ENCODE peak calls at places on chromosomes 1 and 21, in seven cellular contexts. Y is ureter; N is stimulated activated CD4-positive, alpha-beta T cell treated with anti-CD3 and anti-CD28 coated beads, Interleukin-12 subunit alpha, Interleukin-12 subunit beta, amount 100 ng/mL, for 4 hours; M is Daoy; V is fibroblast of gingiva; T is endothelial cell; X is NCI-H1436. O is an unnamed sample.
A peak's percentile ranks its signal among the peaks of the same experiment; 100 is the strongest.

GRCh38 chr1:222240536-222241181 is 307.2 kb downstream of the HHIPL2 start:
- DNase-seq in N (no peak), T (no peak), M (peak; percentile 15), V (peak; percentile 15), Y (no peak), X (peak; percentile 13), O (no peak)

GRCh38 chr1:172581779-172582178 is 48.8 kb downstream of the SUCO start:
- DNase-seq in M (no peak), X (no peak), V (peak; percentile 28), N (no peak), T (no peak), Y (no peak), O (no peak)

GRCh38 chr1:63911049-63911448 is 137.2 kb downstream of the ROR1 start:
- DNase-seq in M (no peak), Y (no peak), T (no peak), N (no peak), V (no peak), X (no peak), O (no peak)

GRCh38 chr21:34986561-34987533 is 62.3 kb downstream of the RUNX1 start:
- DNase-seq in M (peak; percentile 94), N (peak; percentile 50), T (no peak), Y (no peak), X (no peak), V (peak; percentile 17), O (no peak)

GRCh38 chr1:34715139-34715538 is 39.7 kb upstream of the GJB5 start:
- DNase-seq in N (no peak), Y (no peak), X (no peak), V (no peak), T (no peak), M (peak; percentile 24), O (no peak)

GRCh38 chr1:84849312-84849711 is 43.7 kb downstream of the LPAR3 start:
- DNase-seq in T (no peak), N (no peak), Y (no peak), M (no peak), X (no peak), V (no peak), O (no peak)

GRCh38 chr1:31552489-31552888 is 23.8 kb upstream of the TINAGL1 start:
- DNase-seq in X (no peak), M (no peak), T (no peak), V (no peak), N (no peak), Y (no peak), O (no peak)

GRCh38 chr1:163071381-163072255 is 2.5 kb downstream of the RGS4 start:
- DNase-seq in M (peak; percentile 89), T (peak; percentile 67), X (peak; percentile 72), V (peak; percentile 75), N (peak; percentile 20), Y (peak; percentile 59), O (peak; percentile 69)

GRCh38 chr1:160156361-160156760 is 5.0 kb downstream of the ATP1A4 start:
- DNase-seq in X (no peak), T (no peak), M (no peak), Y (no peak), N (no peak), V (no peak), O (no peak)

GRCh38 chr1:244971524-244972216 is 107.3 kb upstream of the HNRNPU start:
- DNase-seq in N (no peak), M (no peak), Y (no peak), V (no peak), X (no peak), T (no peak), O (no peak)

GRCh38 chr1:231584117-231584516 is 42.5 kb upstream of the DISC1 start:
- DNase-seq in Y (no peak), N (no peak), V (peak; percentile 71), X (no peak), M (peak; percentile 66), T (no peak), O (no peak)

GRCh38 chr1:247740721-247741120 is 2.3 kb downstream of the OR14K1 start:
- DNase-seq in Y (no peak), M (no peak), X (no peak), V (no peak), N (no peak), T (no peak), O (no peak)

GRCh38 chr1:183609313-183609712 is 19.1 kb upstream of the NCF2 start:
- DNase-seq in T (no peak), M (peak; percentile 64), X (no peak), Y (no peak), N (no peak), V (peak; percentile 74), O (no peak)

GRCh38 chr21:46161800-46162592 is 6.6 kb upstream of the FTCD start:
- DNase-seq in Y (no peak), M (peak; percentile 4), N (no peak), X (no peak), T (no peak), V (no peak), O (no peak)

GRCh38 chr1:220876511-220877347 is 2.5 kb upstream of the HLX start:
- DNase-seq in T (peak; percentile 65), V (no peak), M (no peak), Y (no peak), N (no peak), X (no peak), O (peak; percentile 72)

GRCh38 chr1:29122987-29123870 is 474 bp downstream of the TMEM200B start:
- DNase-seq in T (peak; percentile 49), X (no peak), Y (no peak), N (peak; percentile 15), V (no peak), M (peak; percentile 55), O (peak; percentile 48)

GRCh38 chr1:241744591-241744990 is 92.5 kb downstream of the WDR64 start:
- DNase-seq in M (no peak), Y (no peak), N (no peak), V (no peak), X (no peak), T (no peak), O (no peak)

GRCh38 chr1:78884685-78885452 is 121.7 kb downstream of the ADGRL4 start:
- DNase-seq in T (no peak), Y (no peak), X (no peak), M (peak; percentile 63), V (peak; percentile 14), N (no peak), O (peak; percentile 4)

GRCh38 chr1:189899686-189900495 is 577.8 kb downstream of the BRINP3 start:
- DNase-seq in M (no peak), T (no peak), N (no peak), X (no peak), Y (no peak), V (no peak), O (no peak)

GRCh38 chr1:172638885-172639831 is 19.7 kb upstream of the FASLG start:
- DNase-seq in V (no peak), M (peak; percentile 93), T (no peak), X (no peak), N (peak; percentile 63), Y (no peak), O (no peak)

GRCh38 chr1:166471359-166471758 is 304.6 kb upstream of the FAM78B start:
- DNase-seq in X (no peak), N (no peak), Y (no peak), V (no peak), M (no peak), T (no peak), O (no peak)